ENCODE peak calls at places on chromosomes 5 and 9, in ten cellular contexts. M is H1, X is testis, W is ovary, C is spleen, J is body of pancreas, P is breast epithelium, I is HCT116, F is endothelial cell of umbilical vein, R is esophagus muscularis mucosa. T is an unnamed sample.

GRCh38 chr5:154288145-154288544 is 97.6 kb downstream of the GALNT10 start:
- DNase-seq in M (no peak), X (peak; percentile 63), W (peak; percentile 47), C (no peak), J (peak; percentile 41), P (no peak), I (no peak), F (peak; percentile 67), R (peak; percentile 88), T (no peak)

GRCh38 chr5:10288600-10289213 is 19.0 kb downstream of the CMBL start:
- DNase-seq in M (no peak), X (no peak), W (peak; percentile 72), C (peak; percentile 85), J (peak; percentile 94), P (peak; percentile 86), I (no peak), F (no peak), R (no peak), T (no peak)

GRCh38 chr5:643351-643801 is 31.2 kb downstream of the CEP72 start:
- DNase-seq in M (no peak), X (no peak), W (peak; percentile 27), C (peak; percentile 75), J (no peak), P (no peak), I (no peak), F (no peak), R (no peak), T (no peak)

GRCh38 chr5:170552486-170553122 is 48.8 kb downstream of the KCNIP1 start:
- DNase-seq in M (no peak), X (peak; percentile 91), W (peak; percentile 86), C (peak; percentile 80), J (peak; percentile 50), P (no peak), I (no peak), F (peak; percentile 41), R (no peak), T (peak; percentile 87)

GRCh38 chr9:19994296-19994695 is 205.5 kb upstream of the SLC24A2 start:
- DNase-seq in M (no peak), X (no peak), W (no peak), C (no peak), J (no peak), P (no peak), I (no peak), F (no peak), R (no peak), T (no peak)

GRCh38 chr5:1375871-1376850 is 31.3 kb upstream of the CLPTM1L start:
- DNase-seq in M (no peak), X (no peak), W (no peak), C (peak; percentile 64), J (no peak), P (no peak), I (no peak), F (no peak), R (no peak), T (no peak)

GRCh38 chr9:115305543-115305942 is 187.6 kb upstream of the TNC start:
- DNase-seq in M (no peak), X (no peak), W (no peak), C (no peak), J (no peak), P (no peak), I (no peak), F (no peak), R (no peak), T (no peak)

GRCh38 chr5:128579111-128579510 is 41.1 kb upstream of the FBN2 start:
- DNase-seq in M (no peak), X (no peak), W (no peak), C (no peak), J (no peak), P (no peak), I (no peak), F (peak; percentile 25), R (no peak), T (no peak)

GRCh38 chr9:121989010-121989409 is 104.1 kb downstream of the TTLL11 start:
- DNase-seq in M (peak; percentile 75), X (peak; percentile 61), W (no peak), C (no peak), J (no peak), P (no peak), I (no peak), F (peak; percentile 25), R (no peak), T (no peak)

GRCh38 chr9:69027355-69028097 is 8.0 kb upstream of the FXN start:
- DNase-seq in M (no peak), X (peak; percentile 56), W (no peak), C (no peak), J (peak; percentile 62), P (no peak), I (peak; percentile 65), F (peak; percentile 53), R (no peak), T (peak; percentile 24)

DNA sequence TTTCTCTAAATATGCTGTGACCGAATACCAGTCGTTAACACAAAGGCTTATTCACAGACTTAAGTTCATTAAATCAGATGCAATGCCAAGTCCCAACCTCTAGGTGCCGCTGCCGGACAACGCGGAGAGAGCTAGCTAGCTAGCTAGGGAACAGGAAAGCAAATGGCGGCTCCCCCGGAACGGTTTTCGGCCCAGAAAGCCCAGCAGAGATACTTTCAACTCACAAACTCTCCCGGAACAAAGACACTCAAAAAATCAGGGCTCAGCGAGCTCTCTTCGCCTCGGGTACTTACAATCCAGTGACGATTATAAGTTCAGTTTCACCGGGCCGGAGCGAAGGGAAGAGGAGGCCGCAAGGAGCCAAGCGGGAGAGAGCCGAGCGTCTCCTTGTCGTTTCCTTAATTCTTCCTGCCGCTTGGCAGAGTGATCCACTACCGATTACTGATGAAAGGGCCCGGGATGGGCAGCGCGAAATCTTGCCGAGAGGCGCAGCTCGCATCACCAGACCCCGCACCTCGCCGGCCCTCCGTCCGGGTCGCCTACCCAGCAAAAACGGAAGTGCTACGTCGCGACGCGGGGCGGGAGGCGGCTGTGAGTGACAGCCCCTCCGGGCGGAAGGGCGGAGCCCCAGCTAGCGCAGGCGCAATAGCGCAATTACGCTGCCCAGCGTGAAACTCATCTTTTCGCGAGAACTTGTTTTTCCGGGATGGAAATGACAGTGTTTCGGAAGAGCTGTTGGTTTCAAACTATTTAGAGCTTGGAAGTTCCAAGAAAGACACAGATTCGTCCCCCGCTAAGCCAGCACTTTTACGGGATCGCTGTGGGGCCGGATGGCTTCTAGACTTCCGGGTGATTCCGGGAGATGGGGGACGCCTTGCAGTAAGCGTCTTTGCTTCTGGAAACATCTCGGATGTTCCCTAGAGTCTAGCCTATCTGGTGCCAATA is at the start of gene TAF7:
- DNase-seq in M (peak; percentile 95), X (peak; percentile 95), W (peak; percentile 95), C (peak; percentile 97), J (peak; percentile 89), P (peak; percentile 90), I (peak; percentile 89), F (peak; percentile 91), R (peak; percentile 95), T (peak; percentile 86)
- TF ChIP-seq POLR2A in M (peak; percentile 95), X (peak; percentile 94), W (peak; percentile 98), C (peak; percentile 80), J (peak; percentile 95), P (peak; percentile 91), I (peak; percentile 94), F (peak; percentile 94), R (peak; percentile 90), T (peak; percentile 84)

GRCh38 chr5:73298251-73299016 is 125.4 kb downstream of the TMEM174 start:
- DNase-seq in M (peak; percentile 59), X (peak; percentile 18), W (no peak), C (no peak), J (no peak), P (no peak), I (no peak), F (no peak), R (no peak), T (no peak)
- H3K4me3 ChIP-seq in M (peak overlapping the region; percentile 20), X (peak overlapping the region; percentile 34), W (no peak overlapping the region), C (no peak overlapping the region), J (no peak overlapping the region), P (peak overlapping the region; percentile 53), I (no peak overlapping the region), F (no peak overlapping the region), R (peak overlapping the region; percentile 38), T (no peak overlapping the region)

GRCh38 chr5:40796487-40796889 is 1.7 kb downstream of the PRKAA1 start:
- DNase-seq in M (no peak), X (no peak), W (no peak), C (no peak), J (peak; percentile 10), P (no peak), I (no peak), F (peak; percentile 52), R (no peak), T (no peak)

GRCh38 chr5:40799248-40799647 is 1.1 kb upstream of the PRKAA1 start:
- DNase-seq in M (no peak), X (no peak), W (no peak), C (no peak), J (no peak), P (no peak), I (no peak), F (peak; percentile 12), R (no peak), T (no peak)

GRCh38 chr5:40797273-40798011 is 732 bp downstream of the PRKAA1 start:
- DNase-seq in M (peak; percentile 82), X (peak; percentile 84), W (peak; percentile 86), C (peak; percentile 94), J (peak; percentile 68), P (peak; percentile 66), I (peak; percentile 24), F (peak; percentile 83), R (peak; percentile 94), T (peak; percentile 73)

GRCh38 chr5:40798856-40799210 is 659 bp upstream of the PRKAA1 start:
- DNase-seq in M (no peak), X (no peak), W (no peak), C (no peak), J (no peak), P (no peak), I (no peak), F (no peak), R (no peak), T (no peak)

DNA sequence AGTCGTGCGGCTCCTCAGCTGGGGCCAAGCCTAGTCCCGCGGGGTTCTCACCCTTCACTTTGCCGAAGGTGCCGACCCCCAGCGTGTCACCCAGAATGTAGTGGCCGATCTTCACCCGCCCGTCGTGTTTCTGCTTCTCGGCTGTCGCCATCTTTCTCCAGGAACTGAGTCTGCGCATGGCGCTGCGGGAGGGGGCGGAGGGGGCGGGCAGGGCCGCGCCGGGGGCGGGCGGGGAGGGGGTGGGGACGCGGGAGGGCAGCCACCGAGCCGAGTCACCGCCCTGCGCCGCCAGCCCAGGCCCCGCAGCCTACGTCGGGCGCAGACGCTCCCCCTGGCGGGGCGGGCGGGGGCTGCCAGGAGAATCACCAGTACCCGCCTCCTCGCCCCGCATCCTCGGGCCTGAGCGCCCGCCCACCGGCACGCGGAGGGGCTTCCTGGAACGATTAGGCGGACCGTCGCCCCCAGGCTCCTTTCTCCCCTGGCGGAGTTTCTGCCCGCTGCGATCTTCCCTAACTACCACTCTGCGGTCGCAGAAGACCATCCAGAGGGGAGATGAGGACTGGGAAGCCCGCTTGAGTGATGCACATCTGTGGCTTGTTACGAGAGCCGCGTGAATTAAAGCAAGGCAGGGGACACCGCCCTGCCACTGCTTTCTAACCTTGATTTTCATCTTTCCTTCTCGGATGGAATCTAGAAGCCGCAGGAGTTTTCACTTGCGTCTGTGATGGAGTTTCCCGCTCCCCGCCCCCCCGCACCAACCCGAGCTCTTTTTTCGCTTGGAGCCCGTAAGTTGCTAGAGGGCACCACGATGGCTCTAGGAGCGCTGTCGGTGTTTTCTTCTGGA is at the start of gene PRKAA1:
- DNase-seq in M (peak; percentile 95), X (peak; percentile 92), W (peak; percentile 94), C (peak; percentile 98), J (peak; percentile 87), P (peak; percentile 79), I (peak; percentile 61), F (peak; percentile 86), R (peak; percentile 94), T (peak; percentile 89)
- TF ChIP-seq POLR2A in M (peak; percentile 88), X (peak; percentile 8), W (peak; percentile 61), C (no peak), J (peak; percentile 74), P (no peak), I (no peak), F (peak; percentile 93), R (peak; percentile 35), T (peak; percentile 80)

GRCh38 chr5:159061186-159061796 is 38.4 kb downstream of the EBF1 start:
- DNase-seq in M (no peak), X (peak; percentile 32), W (peak; percentile 51), C (no peak), J (peak; percentile 25), P (no peak), I (no peak), F (peak; percentile 45), R (no peak), T (peak; percentile 52)
- H3K4me3 ChIP-seq in M (no peak overlapping the region), X (no peak overlapping the region), W (peak overlapping the region; percentile 9), C (no peak overlapping the region), J (no peak overlapping the region), P (peak overlapping the region; percentile 49), I (no peak overlapping the region), F (no peak overlapping the region), R (peak overlapping the region; percentile 29), T (peak overlapping the region; percentile 24)